ENCODE peak calls at places on chromosomes 11 and 22, in five cellular contexts. W is DMS153, O is NCI-H1092 treated with DMSO at 0.1 percent for 48 hours, L is activated T-cell treated with anti-CD3 and anti-CD28 coated beads for 1 hour, V is NCI-H2107. D is an unnamed sample.

GRCh38 chr11:102994101-102994500 is 38.6 kb upstream of the MMP13 start:
- DNase-seq in W (no peak), O (no peak), L (no peak), V (no peak), D (peak; percentile 52)

GRCh38 chr11:6191733-6192132 is 7.3 kb upstream of the OR52W1 start:
- DNase-seq in W (no peak), O (no peak), L (no peak), V (no peak), D (no peak)

GRCh38 chr11:37560346-37560745 is 962.3 kb upstream of the RAG2 start:
- DNase-seq in W (no peak), O (no peak), L (no peak), V (no peak), D (no peak)

GRCh38 chr11:104254347-104254746 is 90.4 kb upstream of the PDGFD start:
- DNase-seq in W (no peak), O (no peak), L (no peak), V (no peak), D (peak; percentile 67)

GRCh38 chr11:120134106-120134930 is 3.6 kb downstream of the TRIM29 start:
- DNase-seq in W (no peak), O (no peak), L (no peak), V (no peak), D (no peak)

GRCh38 chr11:113398669-113399430 is 11.3 kb downstream of the ANKK1 start:
- DNase-seq in W (no peak), O (no peak), L (no peak), V (no peak), D (no peak)

GRCh38 chr11:102468636-102469195 is 16.2 kb upstream of the TMEM123 start:
- DNase-seq in W (no peak), O (no peak), L (no peak), V (no peak), D (no peak)

GRCh38 chr11:125275905-125276634 is 111.5 kb downstream of the PKNOX2 start:
- DNase-seq in W (no peak), O (peak; percentile 93), L (no peak), V (no peak), D (no peak)

GRCh38 chr11:93842461-93842860 is 8.0 kb downstream of the VSTM5 start:
- DNase-seq in W (no peak), O (no peak), L (no peak), V (no peak), D (no peak)

GRCh38 chr11:8227156-8228152 is 36.2 kb downstream of the LMO1 start:
- DNase-seq in W (no peak), O (no peak), L (no peak), V (no peak), D (no peak)

GRCh38 chr11:68966894-68967780 is 13.6 kb downstream of the MRGPRD start:
- DNase-seq in W (no peak), O (no peak), L (no peak), V (no peak), D (no peak)

GRCh38 chr11:95729462-95729861 is 60.1 kb downstream of the FAM76B start:
- DNase-seq in W (no peak), O (no peak), L (no peak), V (no peak), D (no peak)

GRCh38 chr22:45129703-45130524 is 33.8 kb upstream of the NUP50 start:
- DNase-seq in W (no peak), O (no peak), L (no peak), V (no peak), D (no peak)

GRCh38 chr11:31884080-31884479 is 73.0 kb upstream of the PAX6 start:
- DNase-seq in W (no peak), O (no peak), L (no peak), V (no peak), D (no peak)

GRCh38 chr11:36311926-36312592 is 16.0 kb downstream of the PRR5L start:
- DNase-seq in W (no peak), O (peak; percentile 72), L (no peak), V (no peak), D (no peak)

GRCh38 chr11:69667619-69668604 is 7.2 kb downstream of the LTO1 start:
- DNase-seq in W (no peak), O (no peak), L (no peak), V (no peak), D (no peak)

GRCh38 chr11:74282421-74282820 is 29.0 kb downstream of the P4HA3 start:
- DNase-seq in W (no peak), O (no peak), L (no peak), V (no peak), D (no peak)

GRCh38 chr22:43277091-43277490 is 66.1 kb downstream of the SCUBE1 start:
- DNase-seq in W (no peak), O (no peak), L (no peak), V (no peak), D (no peak)

GRCh38 chr22:50282361-50283144 is 12.4 kb upstream of the MAPK11 start:
- DNase-seq in W (no peak), O (no peak), L (no peak), V (no peak), D (peak; percentile 89)